ENCODE peak calls at places on chromosome 20, in four cellular contexts. A, S, R and F are unnamed samples.

GRCh38 chr20:13656721-13657368 is 18.1 kb upstream of the TASP1 start:
- DNase-seq in A (no peak), S (no peak), R (no peak), F (no peak)

GRCh38 chr20:13546497-13547131 is 92.1 kb downstream of the TASP1 start:
- DNase-seq in A (peak), S (peak), R (peak), F (peak)

GRCh38 chr20:62117658-62118057 is 4.6 kb upstream of the LSM14B start:
- DNase-seq in A (no peak), S (no peak), R (no peak), F (no peak)

GRCh38 chr20:12555369-12555768 is 453.4 kb upstream of the SPTLC3 start:
- DNase-seq in A (no peak), S (no peak), R (no peak), F (no peak)

GRCh38 chr20:42697962-42698361 is 491.7 kb downstream of the PTPRT start:
- DNase-seq in A (no peak), S (no peak), R (no peak), F (no peak)

GRCh38 chr20:13113731-13114130 is 105.0 kb downstream of the SPTLC3 start:
- DNase-seq in A (no peak), S (no peak), R (no peak), F (peak)

GRCh38 chr20:7459123-7459522 is 481.1 kb downstream of the HAO1 start:
- DNase-seq in A (no peak), S (peak), R (peak), F (peak)

GRCh38 chr20:18031888-18032509 is 25.7 kb downstream of the OVOL2 start:
- DNase-seq in A (no peak), S (no peak), R (no peak), F (no peak)

GRCh38 chr20:19560876-19561480 is 197.1 kb upstream of the RIN2 start:
- DNase-seq in A (no peak), S (no peak), R (no peak), F (no peak)

GRCh38 chr20:20635006-20635405 is 77.4 kb downstream of the RALGAPA2 start:
- DNase-seq in A (no peak), S (no peak), R (no peak), F (no peak)

GRCh38 chr20:884983-885952 is 30.9 kb downstream of the ANGPT4 start:
- DNase-seq in A (peak), S (peak), R (peak), F (peak)

GRCh38 chr20:47784599-47785320 is 521 bp downstream of the SULF2 start:
- DNase-seq in A (peak), S (peak), R (peak), F (peak)

GRCh38 chr20:37590938-37591490 is 63.3 kb upstream of the BLCAP start:
- DNase-seq in A (no peak), S (no peak), R (no peak), F (no peak)

GRCh38 chr20:8924539-8924938 is 144.3 kb upstream of the PLCB4 start:
- DNase-seq in A (no peak), S (no peak), R (no peak), F (no peak)

GRCh38 chr20:25048519-25048952 is 9.4 kb downstream of the ACSS1 start:
- DNase-seq in A (peak), S (no peak), R (no peak), F (no peak)

DNA sequence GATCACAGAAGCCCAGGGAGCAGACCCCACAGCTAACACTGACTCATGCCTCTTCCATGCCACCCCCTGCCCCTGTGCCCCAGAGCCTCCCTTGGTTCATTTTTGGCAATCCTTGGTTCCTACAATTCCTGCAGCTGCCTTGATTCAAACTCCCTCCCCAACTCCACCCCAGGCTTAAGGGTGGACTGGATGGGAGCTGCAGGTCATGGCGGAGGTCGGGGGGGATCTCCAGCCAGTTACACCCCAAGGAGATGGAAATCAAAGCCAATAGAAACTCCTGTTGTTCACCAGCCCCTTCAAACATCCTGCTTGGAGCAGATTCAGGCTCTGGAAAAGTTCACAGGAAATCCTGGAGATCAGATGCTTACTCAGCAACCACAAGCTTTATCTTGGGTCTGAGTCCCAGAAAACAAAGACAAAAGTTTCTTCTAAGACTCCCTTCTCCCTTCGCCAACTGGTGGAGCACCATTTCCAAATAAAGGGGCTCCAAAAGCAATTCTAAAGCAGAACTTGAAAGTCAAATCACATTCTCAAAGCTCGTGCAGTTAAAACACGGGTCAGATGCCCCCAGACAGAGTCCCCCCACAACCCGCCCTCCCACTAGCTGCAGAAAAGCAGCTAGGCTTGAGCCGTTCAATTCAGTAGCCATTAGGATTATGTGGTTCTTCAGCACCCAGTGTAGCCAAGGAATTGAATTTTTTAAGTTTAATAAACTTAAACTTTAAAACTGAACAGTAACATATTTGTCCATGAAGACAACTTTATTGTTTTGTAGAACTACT is 149.5 kb downstream of the ANKRD60 start:
- DNase-seq in A (peak), S (peak), R (no peak), F (peak)
- H3K9ac ChIP-seq in A (no peak), S (no peak), R (no peak), F (no peak)

DNA sequence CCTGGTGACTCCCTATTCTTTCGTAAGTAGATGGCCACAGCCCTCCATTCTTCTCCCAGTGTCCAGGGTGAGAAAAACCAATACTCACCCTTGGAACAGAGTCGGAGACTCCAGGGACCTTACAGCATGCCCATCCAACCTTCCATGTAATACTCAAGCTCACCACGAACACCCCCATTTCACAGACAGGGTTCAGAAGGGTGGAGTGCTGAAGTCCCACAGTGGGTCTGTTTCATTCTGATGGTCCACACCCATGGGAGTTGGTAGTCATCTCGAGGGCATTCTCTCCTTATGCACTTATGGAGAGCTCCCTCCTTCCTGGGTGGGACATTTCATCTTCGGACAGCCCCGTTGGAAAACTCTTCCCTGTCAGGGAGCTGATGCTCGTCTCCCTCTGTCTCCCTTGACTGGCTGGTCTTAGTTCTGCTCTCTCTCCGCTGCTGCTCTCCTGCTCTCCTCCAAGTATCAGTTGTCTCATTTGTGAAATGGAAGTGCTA is 38.9 kb downstream of the COX4I2 start:
- DNase-seq in A (no peak), S (no peak), R (no peak), F (no peak)
- H3K9ac ChIP-seq in A (no peak), S (no peak), R (peak), F (no peak)

GRCh38 chr20:4608861-4609260 is 112.8 kb upstream of the PRND start:
- DNase-seq in A (no peak), S (no peak), R (no peak), F (no peak)

GRCh38 chr20:4606046-4606445 is 115.7 kb upstream of the PRND start:
- DNase-seq in A (no peak), S (no peak), R (no peak), F (no peak)

GRCh38 chr20:4605166-4605565 is 116.5 kb upstream of the PRND start:
- DNase-seq in A (no peak), S (peak), R (peak), F (no peak)

GRCh38 chr20:4609511-4609910 is 112.2 kb upstream of the PRND start:
- DNase-seq in A (no peak), S (no peak), R (no peak), F (no peak)

DNA sequence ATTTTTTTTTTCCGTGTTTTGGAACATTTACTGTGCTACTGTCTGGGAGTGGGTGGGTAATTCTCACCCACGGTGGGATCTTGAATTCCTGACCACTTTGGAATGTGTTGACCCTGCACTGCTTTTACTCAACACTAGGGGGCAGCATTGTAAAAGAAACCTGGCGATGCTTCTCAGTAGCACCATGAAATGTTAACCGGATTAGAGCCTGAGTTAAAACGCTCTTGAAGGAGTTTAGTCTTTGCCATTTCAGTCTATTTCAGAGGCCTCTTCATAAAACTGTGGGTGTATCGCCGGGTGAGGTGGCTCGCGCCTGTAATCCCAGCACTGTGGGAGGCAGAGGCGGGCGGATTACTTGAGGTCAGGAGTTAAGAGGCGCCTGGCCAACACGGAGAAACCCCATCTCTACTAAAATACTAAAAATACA is 114.4 kb upstream of the PRND start:
- DNase-seq in A (peak), S (peak), R (peak), F (peak)
- H3K9ac ChIP-seq in A (no peak), S (no peak), R (peak), F (no peak)

GRCh38 chr20:57998981-57999464 is 229.4 kb downstream of the ANKRD60 start:
- DNase-seq in A (no peak), S (no peak), R (no peak), F (no peak)
- H3K9ac ChIP-seq in A (no peak), S (no peak), R (no peak), F (no peak)

DNA sequence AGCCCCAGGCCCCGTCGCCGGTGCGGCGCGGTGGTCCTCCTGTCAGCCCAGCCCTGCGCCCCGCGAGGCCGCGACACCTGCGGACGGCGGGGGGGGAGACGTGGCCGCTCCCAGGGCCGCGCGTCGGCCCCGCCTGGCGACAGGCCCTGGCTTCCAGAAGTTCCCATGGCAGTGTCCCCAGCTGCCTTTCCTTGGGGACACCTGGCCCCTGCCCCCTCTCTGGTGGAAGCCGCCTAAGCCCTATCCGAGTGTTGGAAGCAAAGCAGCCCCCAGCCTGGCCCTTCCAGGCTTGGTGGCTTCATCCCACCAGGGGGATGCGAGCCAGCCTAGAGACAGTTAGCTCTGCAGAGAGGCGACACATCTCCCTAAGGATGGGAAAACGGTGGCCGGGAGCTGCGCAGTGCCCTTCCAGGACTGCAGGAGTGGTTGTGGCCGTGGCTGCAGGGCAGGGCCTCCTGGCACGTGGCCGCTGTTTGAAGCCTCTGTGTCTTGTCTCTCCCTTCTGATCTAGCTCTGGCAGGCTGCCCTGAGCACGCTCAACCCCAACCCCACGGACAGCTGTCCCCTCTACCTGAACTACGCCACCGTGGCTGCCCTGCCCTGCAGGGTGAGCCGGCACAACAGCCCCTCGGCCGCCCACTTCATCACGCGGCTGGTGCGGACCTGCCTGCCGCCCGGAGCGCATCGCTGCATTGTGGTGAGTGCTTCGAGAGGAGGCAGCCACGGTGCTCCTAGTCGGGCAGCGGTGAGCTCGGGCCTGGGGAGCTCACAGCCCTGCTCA is 816 bp downstream of the NPEPL1 start:
- DNase-seq in A (peak), S (no peak), R (peak), F (peak)
- H3K9ac ChIP-seq in A (no peak), S (peak), R (peak), F (peak)

GRCh38 chr20:53735536-53736050 is 142.0 kb upstream of the ZNF217 start:
- DNase-seq in A (no peak), S (peak), R (peak), F (peak)
- H3K9ac ChIP-seq in A (no peak), S (no peak), R (no peak), F (peak)

DNA sequence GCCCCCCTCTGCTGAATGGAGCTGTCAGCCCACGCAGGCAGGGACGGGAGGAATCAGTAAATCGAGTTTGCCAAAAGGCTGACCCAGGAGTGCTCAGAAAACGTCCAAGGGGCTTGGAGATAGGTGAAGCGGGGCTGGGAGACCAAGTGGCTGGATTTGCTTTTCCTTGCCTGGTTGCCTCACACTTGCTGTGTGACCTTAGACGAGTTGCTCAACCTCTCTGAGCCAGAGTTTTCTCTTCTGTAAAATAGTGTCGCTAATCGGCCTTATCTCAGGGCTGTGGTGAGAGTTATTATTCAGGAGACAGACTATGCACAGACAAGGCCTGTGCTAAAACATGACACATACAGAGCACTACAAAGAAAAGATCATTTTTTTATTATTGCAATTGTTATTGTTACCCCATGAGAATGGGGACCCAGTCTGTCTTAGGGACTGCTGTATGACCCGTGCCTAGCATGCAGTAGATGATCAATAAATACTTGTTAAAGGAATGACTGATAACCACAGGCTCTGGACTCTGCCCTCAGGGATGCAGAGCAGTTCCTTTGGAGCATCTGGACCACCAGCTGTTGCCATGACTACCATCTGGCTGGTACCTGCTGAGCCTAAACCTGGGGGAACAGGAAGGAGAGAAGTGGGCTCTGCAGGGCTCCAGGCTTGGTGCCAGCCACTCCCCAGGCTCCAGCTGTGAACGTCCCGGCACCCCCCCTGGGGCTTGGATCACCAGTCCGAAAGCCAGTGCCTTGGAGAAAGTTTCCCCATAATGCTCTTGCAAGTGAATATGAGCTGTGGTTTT is 901 bp downstream of the KCNK15 start:
- DNase-seq in A (peak), S (no peak), R (no peak), F (peak)
- H3K9ac ChIP-seq in A (no peak), S (no peak), R (peak), F (peak)

GRCh38 chr20:50304501-50304856 is 113.8 kb downstream of the CEBPB start:
- DNase-seq in A (peak), S (peak), R (peak), F (peak)

GRCh38 chr20:50306478-50307423 is 116.1 kb downstream of the CEBPB start:
- DNase-seq in A (peak), S (no peak), R (no peak), F (no peak)

GRCh38 chr20:50303573-50304500 is 113.2 kb downstream of the CEBPB start:
- DNase-seq in A (peak), S (peak), R (peak), F (peak)

GRCh38 chr20:50304883-50305635 is 114.4 kb downstream of the CEBPB start:
- DNase-seq in A (peak), S (peak), R (peak), F (peak)

DNA sequence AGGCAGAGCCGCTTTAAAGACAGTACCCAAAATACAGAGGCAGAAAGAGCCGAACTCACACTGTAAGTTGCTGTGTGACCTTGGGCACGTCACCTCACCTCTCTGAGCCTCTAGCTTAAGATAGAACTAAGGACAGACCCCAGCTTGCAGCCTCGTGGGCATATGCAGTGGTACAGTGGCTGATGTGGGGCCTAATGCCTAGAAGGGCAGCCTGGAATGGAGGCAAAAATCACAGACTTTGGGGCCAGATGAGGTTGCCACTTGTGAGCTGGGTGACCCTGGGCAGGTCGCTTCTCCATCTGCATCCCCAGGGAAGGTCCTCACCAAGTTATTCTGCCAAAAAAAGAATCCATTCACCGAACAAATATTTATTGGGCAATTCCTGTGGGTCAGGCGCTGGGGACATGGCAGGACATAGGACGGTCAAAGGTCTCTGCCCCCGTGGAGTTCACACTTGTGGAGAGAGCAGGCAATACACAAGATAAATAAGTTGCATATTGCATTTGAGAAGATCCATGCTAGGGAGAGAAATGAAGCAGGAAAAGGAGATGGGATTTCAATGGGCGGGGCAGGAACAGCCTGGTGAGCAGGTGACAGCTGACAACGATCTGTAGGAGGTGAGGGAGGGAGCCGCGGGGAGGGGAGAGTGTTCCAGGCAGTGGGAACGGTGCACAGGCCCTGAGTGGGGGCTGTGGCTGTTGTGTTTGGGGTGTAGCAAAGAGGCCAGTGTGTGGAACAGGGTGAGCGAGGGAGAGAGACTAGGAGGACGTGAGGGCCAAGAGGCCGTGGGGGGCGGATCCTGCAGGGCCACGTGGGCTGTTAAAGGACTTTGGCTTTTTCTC is 115.2 kb downstream of the CEBPB start:
- DNase-seq in A (peak), S (no peak), R (peak), F (peak)
- H3K9ac ChIP-seq in A (no peak), S (peak), R (peak), F (peak)

DNA sequence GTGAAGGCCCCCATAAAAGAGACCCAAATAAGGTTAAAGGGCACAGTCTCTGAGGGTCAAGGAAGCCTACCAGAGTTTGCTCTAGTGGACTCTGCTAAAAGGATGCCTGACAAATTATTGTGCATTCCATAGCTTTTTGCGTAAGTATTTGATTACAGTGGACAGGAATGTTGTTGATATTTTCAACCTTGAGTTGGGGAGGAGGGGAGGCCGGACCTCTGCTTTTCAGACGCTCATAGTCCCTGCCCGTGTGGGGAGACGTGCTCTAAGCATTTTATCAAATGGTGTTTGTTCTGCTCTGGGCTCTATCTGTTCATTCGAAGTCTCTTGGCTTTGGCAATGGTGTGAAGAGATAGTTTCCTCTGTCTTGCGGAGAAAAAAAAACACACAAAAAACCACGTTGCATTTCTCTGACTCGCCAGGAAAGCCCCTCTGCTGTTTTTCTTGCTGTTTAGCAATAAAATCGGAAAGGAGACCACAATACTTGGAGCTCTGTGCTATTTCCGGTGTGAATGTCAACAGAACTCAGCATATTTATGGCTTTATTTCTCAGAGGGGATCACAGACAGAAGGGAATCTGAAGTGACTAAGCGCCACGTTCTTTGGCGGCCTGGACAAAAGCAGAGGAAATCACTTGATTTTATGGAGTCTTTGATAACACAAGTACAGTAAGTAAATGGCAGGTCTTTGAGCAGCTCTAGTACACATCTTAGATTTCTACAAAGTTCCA is 159.8 kb downstream of the ZFP64 start:
- DNase-seq in A (no peak), S (peak), R (peak), F (peak)
- H3K9ac ChIP-seq in A (no peak), S (no peak), R (peak), F (no peak)